ENCODE peak calls at places on chromosomes 4 and X, in four cellular contexts. L is tibial nerve, U is OCI-LY7, Z is mesenchymal stem cell. D is an unnamed sample. For H3K4me1, the result is how much of the 10 kb centered on the place peaks cover.

GRCh38 chr4:63717384-63717783 is 691.9 kb downstream of the TECRL start:
- DNase-seq in L (no peak), U (no peak), Z (peak), D (no peak)

GRCh38 chrX:109840585-109840984 is 107.5 kb upstream of the ACSL4 start:
- DNase-seq in L (no peak), U (no peak), Z (peak), D (peak)

GRCh38 chrX:54452920-54453319 is 12.7 kb downstream of the TSR2 start:
- DNase-seq in U (peak), L (no peak), Z (peak), D (peak)

GRCh38 chr4:54929459-54929858 is 195.9 kb downstream of the KDR start:
- DNase-seq in L (no peak), Z (no peak), U (no peak), D (peak)

GRCh38 chr4:54571293-54571723 is 86.4 kb upstream of the KIT start:
- DNase-seq in U (no peak), Z (peak), L (no peak), D (no peak)

GRCh38 chr4:78562687-78563086 is 11.1 kb downstream of the ANXA3 start:
- DNase-seq in L (no peak), U (no peak), Z (no peak), D (no peak)

GRCh38 chr4:100169796-100170485 is 20.3 kb downstream of the DDIT4L start:
- DNase-seq in U (no peak), L (no peak), Z (peak), D (peak)

GRCh38 chr4:6324999-6325790 is 55.5 kb downstream of the WFS1 start:
- DNase-seq in U (no peak), L (no peak), Z (no peak), D (peak)

GRCh38 chrX:13898084-13898483 is 81.2 kb upstream of the GPM6B start:
- DNase-seq in U (peak), Z (peak), L (peak), D (peak)

GRCh38 chr4:3251691-3252479 is 2.9 kb downstream of the MSANTD1 start:
- DNase-seq in L (no peak), Z (no peak), U (no peak), D (no peak)

GRCh38 chrX:124504106-124504983 is 158.0 kb downstream of the SH2D1A start:
- DNase-seq in L (no peak), Z (no peak), U (peak), D (peak)

GRCh38 chr4:114964016-114964415 is 149.4 kb downstream of the NDST4 start:
- DNase-seq in L (no peak), U (no peak), Z (no peak), D (no peak)

GRCh38 chr4:81635747-81636146 is 164.0 kb upstream of the RASGEF1B start:
- DNase-seq in Z (no peak), L (peak), U (peak), D (no peak)

GRCh38 chr4:170990989-170991589 is 822.1 kb upstream of the GALNTL6 start:
- DNase-seq in Z (peak), U (peak), L (no peak), D (peak)

GRCh38 chr4:165464813-165465381 is 86.1 kb downstream of the CPE start:
- DNase-seq in Z (peak), L (no peak), U (peak), D (peak)

GRCh38 chr4:3407930-3408792 is 33.6 kb upstream of the HGFAC start:
- DNase-seq in Z (no peak), U (no peak), L (no peak), D (no peak)

GRCh38 chrX:42602566-42602965 is 175.4 kb downstream of the PPP1R2C start:
- DNase-seq in L (no peak), U (no peak), Z (no peak), D (no peak)

GRCh38 chr4:81676552-81676951 is 204.8 kb upstream of the RASGEF1B start:
- DNase-seq in Z (no peak), U (no peak), L (no peak), D (peak)

GRCh38 chrX:125628435-125628834 is 308.8 kb downstream of the TEX13C start:
- DNase-seq in L (no peak), U (no peak), Z (no peak), D (no peak)

GRCh38 chrX:13078739-13079444 is 34.5 kb upstream of the FAM9C start:
- DNase-seq in L (peak), U (no peak), Z (peak), D (peak)

GRCh38 chr4:2954358-2955185 is 8.6 kb downstream of the NOP14 start:
- DNase-seq in L (no peak), Z (no peak), U (peak), D (no peak)

GRCh38 chrX:132564026-132564425 is 75.2 kb upstream of the MBNL3 start:
- DNase-seq in U (no peak), L (no peak), Z (peak), D (no peak)

GRCh38 chr4:139530833-139531427 is 25.1 kb downstream of the SETD7 start:
- DNase-seq in L (no peak), Z (peak), U (peak), D (peak)

GRCh38 chr4:95998311-95998710 is 158.4 kb downstream of the PDHA2 start:
- DNase-seq in L (no peak), U (no peak), Z (peak), D (no peak)

GRCh38 chr4:105246712-105247111 is 100.0 kb downstream of the TET2 start:
- DNase-seq in U (no peak), L (no peak), Z (peak), D (peak)

GRCh38 chrX:82973641-82974040 is 534.4 kb upstream of the POU3F4 start:
- DNase-seq in Z (no peak), U (no peak), L (no peak), D (no peak)

GRCh38 chrX:124392794-124393193 is 46.4 kb downstream of the SH2D1A start:
- DNase-seq in U (no peak), Z (no peak), L (no peak), D (no peak)

GRCh38 chr4:84952004-84952403 is 14.5 kb downstream of the WDFY3 start:
- DNase-seq in L (no peak), U (no peak), Z (peak), D (peak)

GRCh38 chrX:69096963-69097362 is 68.3 kb downstream of the PJA1 start:
- DNase-seq in L (no peak), Z (no peak), U (no peak), D (no peak)
- H3K4me1 ChIP-seq in L (under half), Z (under half), U (under half), D (under half)

DNA sequence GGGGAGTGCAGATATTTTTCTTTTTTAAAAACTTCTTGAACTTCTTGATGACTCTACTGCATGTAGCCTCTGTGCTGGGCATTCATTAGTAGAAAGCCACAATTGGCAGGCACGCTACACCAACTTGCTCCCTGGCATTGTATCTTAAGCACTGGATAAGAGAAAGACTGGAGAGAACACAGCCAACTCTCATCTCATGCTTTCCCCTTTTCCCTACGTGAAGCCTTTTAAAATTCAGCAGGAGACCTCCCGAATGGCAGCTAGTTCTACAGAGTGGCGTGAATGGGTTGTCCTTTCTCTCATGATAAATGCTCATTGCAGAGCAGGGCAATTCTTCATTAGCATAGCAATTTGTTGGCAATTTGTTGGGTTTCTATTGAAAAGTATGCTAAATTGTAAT is 47.9 kb downstream of the SEPTIN11 start:
- DNase-seq in Z (no peak), L (no peak), U (no peak), D (no peak)
- H3K4me1 ChIP-seq in Z (under half), L (under half), U (under half), D (under half)

DNA sequence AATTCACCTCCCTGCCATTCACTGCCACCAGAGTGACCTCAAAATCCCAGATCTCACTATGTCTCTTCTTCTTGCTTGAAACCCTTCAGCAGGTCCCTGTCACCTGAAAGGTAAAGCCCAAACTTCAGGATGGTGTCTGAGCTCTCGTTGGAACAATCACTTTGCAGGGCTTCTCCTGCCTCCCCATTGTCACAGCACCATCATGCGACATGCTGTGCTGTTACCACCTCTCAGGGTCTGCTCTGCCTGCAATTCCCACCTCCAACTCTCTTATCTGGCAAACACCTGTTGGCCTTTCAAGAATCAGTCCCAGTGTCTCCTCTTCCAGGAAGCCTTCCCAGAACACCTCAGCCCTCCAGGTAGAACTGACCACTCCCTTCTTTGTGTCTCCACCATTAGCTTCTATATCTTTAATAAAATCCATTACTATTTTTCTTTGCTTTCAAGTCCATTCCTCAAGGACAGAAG is 46.2 kb downstream of the SEL1L3 start:
- DNase-seq in U (no peak), L (no peak), Z (no peak), D (no peak)
- H3K4me1 ChIP-seq in U (under half), L (under half), Z (under half), D (half or more)

GRCh38 chr4:73596001-73596400 is 24.2 kb downstream of the RASSF6 start:
- DNase-seq in L (no peak), U (no peak), Z (no peak), D (no peak)
- H3K4me1 ChIP-seq in L (under half), U (half or more), Z (under half), D (under half)

GRCh38 chr4:168600796-168601583 is 104.1 kb downstream of the PALLD start:
- DNase-seq in L (no peak), Z (no peak), U (no peak), D (no peak)
- H3K4me1 ChIP-seq in L (under half), Z (under half), U (under half), D (under half)

DNA sequence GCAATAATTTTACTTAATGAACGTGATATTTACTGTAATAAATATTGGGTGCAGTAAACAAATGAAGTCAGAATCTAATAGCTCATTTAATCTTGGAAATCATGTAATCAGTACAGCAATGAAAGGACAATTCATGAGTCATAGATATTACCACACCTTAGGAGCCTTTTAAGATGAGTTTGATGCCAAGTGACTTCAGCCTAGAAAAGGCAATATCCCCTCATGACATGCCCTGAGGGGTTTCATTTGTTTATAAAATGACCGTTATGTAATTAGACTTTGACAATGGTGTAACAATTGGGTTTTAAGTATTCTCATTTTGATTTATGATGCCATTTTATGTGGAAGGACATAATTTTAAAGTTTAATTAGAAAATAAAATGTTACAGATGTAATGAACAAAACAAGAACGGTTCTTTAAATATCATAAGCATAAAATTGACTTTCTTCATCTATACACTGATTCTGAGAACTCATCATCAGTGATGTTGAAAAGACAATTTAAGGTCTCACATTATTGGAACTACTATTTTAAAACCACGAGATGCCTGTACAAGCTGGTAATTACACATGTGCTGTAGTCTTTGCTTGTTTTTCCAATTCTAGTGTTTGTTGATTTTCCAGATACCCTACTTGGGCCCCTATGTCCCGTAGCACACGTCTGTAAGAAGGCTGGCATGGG is 5.0 kb downstream of the FGF2 start:
- DNase-seq in U (no peak), L (no peak), Z (peak), D (peak)
- H3K4me1 ChIP-seq in U (under half), L (under half), Z (under half), D (half or more)

D was measured in adipocyte.